ENCODE peak calls at places on chromosomes 1 and 21, in four cellular contexts. M is NCI-H2081, J is activated T-cell treated with anti-CD3 and anti-CD28 coated beads for 48 hours, K is heart right ventricle. A is an unnamed sample.

GRCh38 chr1:17117451-17118265 is 1.6 kb downstream of the PADI2 start:
- DNase-seq in J (no peak), M (peak; percentile 44), K (no peak), A (no peak)

GRCh38 chr1:150875197-150876110 is 945 bp downstream of the ARNT start:
- DNase-seq in K (no peak), J (no peak), M (peak; percentile 15), A (no peak)

GRCh38 chr1:3195966-3196515 is 127.0 kb downstream of the PRDM16 start:
- DNase-seq in J (no peak), K (no peak), M (no peak), A (no peak)

GRCh38 chr1:156648951-156649350 is 7.0 kb downstream of the BCAN start:
- DNase-seq in K (no peak), J (no peak), M (no peak), A (no peak)

GRCh38 chr1:232968396-232968795 is 18.0 kb downstream of the NTPCR start:
- DNase-seq in J (no peak), M (no peak), K (no peak), A (no peak)

GRCh38 chr1:220325306-220325995 is 53.2 kb upstream of the RAB3GAP2 start:
- DNase-seq in M (no peak), K (no peak), J (no peak), A (no peak)

GRCh38 chr1:245986404-245987221 is 520.5 kb downstream of the SMYD3 start:
- DNase-seq in K (no peak), J (no peak), M (no peak), A (peak; percentile 37)

GRCh38 chr1:156525856-156526479 is 25.4 kb upstream of the MEF2D start:
- DNase-seq in M (no peak), K (no peak), J (no peak), A (no peak)

GRCh38 chr1:2104621-2105427 is 54.6 kb downstream of the PRKCZ start:
- DNase-seq in J (no peak), M (peak; percentile 31), K (peak; percentile 10), A (no peak)

GRCh38 chr1:33261344-33261743 is 5.1 kb downstream of the ZNF362 start:
- DNase-seq in M (no peak), J (no peak), K (no peak), A (no peak)

GRCh38 chr21:33684923-33685560 is 42.7 kb downstream of the ITSN1 start:
- DNase-seq in J (no peak), M (no peak), K (no peak), A (no peak)

GRCh38 chr1:7755448-7755847 is 15.6 kb upstream of the VAMP3 start:
- DNase-seq in K (no peak), M (no peak), J (no peak), A (peak; percentile 18)

GRCh38 chr21:38691626-38692025 is 114.1 kb upstream of the ETS2 start:
- DNase-seq in M (no peak), K (no peak), J (no peak), A (no peak)

GRCh38 chr1:184296466-184297243 is 90.2 kb upstream of the C1orf21 start:
- DNase-seq in J (no peak), M (peak; percentile 39), K (peak; percentile 75), A (no peak)

GRCh38 chr1:147808025-147808424 is 47.6 kb upstream of the GJA5 start:
- DNase-seq in K (no peak), M (no peak), J (no peak), A (no peak)

GRCh38 chr1:164647211-164647610 is 88.2 kb downstream of the PBX1 start:
- DNase-seq in J (no peak), K (no peak), M (no peak), A (no peak)

GRCh38 chr1:100627018-100627716 is 89.2 kb downstream of the GPR88 start:
- DNase-seq in K (no peak), M (no peak), J (no peak), A (no peak)

GRCh38 chr1:80155371-80155770 is 1148.8 kb upstream of the ADGRL4 start:
- DNase-seq in M (no peak), J (no peak), K (no peak), A (peak; percentile 50)

GRCh38 chr1:150765229-150765976 is at the start of gene CTSS:
- DNase-seq in M (no peak), J (no peak), K (no peak), A (peak; percentile 43)

A was measured in HT-29.